ENCODE peak calls at places on chromosomes 7 and 10, in five cellular contexts. One of them, this sample, is unnamed.
A peak's percentile ranks its signal among the peaks of the same experiment; 100 is the strongest.

GRCh38 chr7:116953727-116954442 is 584 bp downstream of the ST7 start:
- DNase-seq in suprapubic skin: peak; percentile 79
- DNase-seq in upper lobe of left lung: peak; percentile 62
- DNase-seq in right lobe of liver: peak; percentile 65
- DNase-seq in body of pancreas: peak; percentile 77
- DNase-seq in this sample: peak; percentile 71

GRCh38 chr7:44665531-44666213 is 59.2 kb downstream of the OGDH start:
- DNase-seq in suprapubic skin: no peak
- DNase-seq in upper lobe of left lung: no peak
- DNase-seq in right lobe of liver: no peak
- DNase-seq in body of pancreas: no peak
- DNase-seq in this sample: peak; percentile 39

GRCh38 chr10:88127766-88128165 is 264.3 kb downstream of the PTEN start:
- DNase-seq in suprapubic skin: no peak
- DNase-seq in upper lobe of left lung: no peak
- DNase-seq in right lobe of liver: no peak
- DNase-seq in body of pancreas: no peak
- DNase-seq in this sample: no peak

GRCh38 chr10:18523025-18523424 is 128.4 kb downstream of the NSUN6 start:
- DNase-seq in suprapubic skin: no peak
- DNase-seq in upper lobe of left lung: no peak
- DNase-seq in right lobe of liver: no peak
- DNase-seq in body of pancreas: no peak
- DNase-seq in this sample: no peak

GRCh38 chr10:61757525-61758397 is 95.0 kb downstream of the CABCOCO1 start:
- DNase-seq in suprapubic skin: no peak
- DNase-seq in upper lobe of left lung: no peak
- DNase-seq in right lobe of liver: no peak
- DNase-seq in body of pancreas: no peak
- DNase-seq in this sample: no peak

GRCh38 chr10:116082211-116082610 is 190.8 kb downstream of the GFRA1 start:
- DNase-seq in suprapubic skin: no peak
- DNase-seq in upper lobe of left lung: no peak
- DNase-seq in right lobe of liver: no peak
- DNase-seq in body of pancreas: no peak
- DNase-seq in this sample: no peak

GRCh38 chr7:5838771-5839170 is 41.8 kb upstream of the OCM start:
- DNase-seq in suprapubic skin: no peak
- DNase-seq in upper lobe of left lung: no peak
- DNase-seq in right lobe of liver: no peak
- DNase-seq in body of pancreas: no peak
- DNase-seq in this sample: no peak

GRCh38 chr7:50491209-50491608 is 41.1 kb upstream of the FIGNL1 start:
- DNase-seq in suprapubic skin: no peak
- DNase-seq in upper lobe of left lung: no peak
- DNase-seq in right lobe of liver: no peak
- DNase-seq in body of pancreas: no peak
- DNase-seq in this sample: no peak

GRCh38 chr7:44408596-44408995 is 81.9 kb downstream of the NUDCD3 start:
- DNase-seq in suprapubic skin: no peak
- DNase-seq in upper lobe of left lung: no peak
- DNase-seq in right lobe of liver: no peak
- DNase-seq in body of pancreas: no peak
- DNase-seq in this sample: no peak

GRCh38 chr7:96321041-96321669 is 743 bp downstream of the SLC25A13 start:
- DNase-seq in suprapubic skin: peak; percentile 93
- DNase-seq in upper lobe of left lung: peak; percentile 91
- DNase-seq in right lobe of liver: peak; percentile 94
- DNase-seq in body of pancreas: peak; percentile 82
- DNase-seq in this sample: peak; percentile 85

GRCh38 chr10:89332718-89333281 is 5.0 kb downstream of the IFIT3 start:
- DNase-seq in suprapubic skin: no peak
- DNase-seq in upper lobe of left lung: no peak
- DNase-seq in right lobe of liver: no peak
- DNase-seq in body of pancreas: no peak
- DNase-seq in this sample: no peak

GRCh38 chr7:130334274-130334673 is 10.3 kb upstream of the CPA5 start:
- DNase-seq in suprapubic skin: no peak
- DNase-seq in upper lobe of left lung: no peak
- DNase-seq in right lobe of liver: no peak
- DNase-seq in body of pancreas: no peak
- DNase-seq in this sample: no peak

GRCh38 chr7:99109108-99110051 is 34.5 kb downstream of the SMURF1 start:
- DNase-seq in suprapubic skin: no peak
- DNase-seq in upper lobe of left lung: no peak
- DNase-seq in right lobe of liver: no peak
- DNase-seq in body of pancreas: no peak
- DNase-seq in this sample: no peak

GRCh38 chr10:80579370-80579769 is 41.7 kb downstream of the SH2D4B start:
- DNase-seq in suprapubic skin: peak; percentile 12
- DNase-seq in upper lobe of left lung: no peak
- DNase-seq in right lobe of liver: no peak
- DNase-seq in body of pancreas: no peak
- DNase-seq in this sample: no peak

GRCh38 chr10:123478112-123478511 is 188.0 kb upstream of the GPR26 start:
- DNase-seq in suprapubic skin: no peak
- DNase-seq in upper lobe of left lung: no peak
- DNase-seq in right lobe of liver: peak; percentile 63
- DNase-seq in body of pancreas: no peak
- DNase-seq in this sample: no peak

GRCh38 chr7:157235357-157236018 is 96.8 kb downstream of the UBE3C start:
- DNase-seq in suprapubic skin: no peak
- DNase-seq in upper lobe of left lung: no peak
- DNase-seq in right lobe of liver: no peak
- DNase-seq in body of pancreas: no peak
- DNase-seq in this sample: no peak
- H3K36me3 ChIP-seq in suprapubic skin: peaks cover 47% of the 10 kb centered on the region
- H3K36me3 ChIP-seq in upper lobe of left lung: peaks cover 6% of the 10 kb centered on the region
- H3K36me3 ChIP-seq in right lobe of liver: no peaks in the 10 kb centered on the region
- H3K36me3 ChIP-seq in body of pancreas: no peaks in the 10 kb centered on the region
- H3K36me3 ChIP-seq in this sample: peaks cover 21% of the 10 kb centered on the region

GRCh38 chr10:112187527-112187926 is 4.0 kb upstream of the GPAM start:
- DNase-seq in suprapubic skin: no peak
- DNase-seq in upper lobe of left lung: no peak
- DNase-seq in right lobe of liver: no peak
- DNase-seq in body of pancreas: no peak
- DNase-seq in this sample: no peak

GRCh38 chr10:112189465-112189864 is 5.9 kb upstream of the GPAM start:
- DNase-seq in suprapubic skin: no peak
- DNase-seq in upper lobe of left lung: no peak
- DNase-seq in right lobe of liver: no peak
- DNase-seq in body of pancreas: no peak
- DNase-seq in this sample: no peak

GRCh38 chr10:112195224-112195623 is 11.7 kb upstream of the GPAM start:
- DNase-seq in suprapubic skin: no peak
- DNase-seq in upper lobe of left lung: no peak
- DNase-seq in right lobe of liver: no peak
- DNase-seq in body of pancreas: no peak
- DNase-seq in this sample: no peak

GRCh38 chr10:112191791-112192190 is 8.2 kb upstream of the GPAM start:
- DNase-seq in suprapubic skin: no peak
- DNase-seq in upper lobe of left lung: no peak
- DNase-seq in right lobe of liver: no peak
- DNase-seq in body of pancreas: no peak
- DNase-seq in this sample: no peak

DNA sequence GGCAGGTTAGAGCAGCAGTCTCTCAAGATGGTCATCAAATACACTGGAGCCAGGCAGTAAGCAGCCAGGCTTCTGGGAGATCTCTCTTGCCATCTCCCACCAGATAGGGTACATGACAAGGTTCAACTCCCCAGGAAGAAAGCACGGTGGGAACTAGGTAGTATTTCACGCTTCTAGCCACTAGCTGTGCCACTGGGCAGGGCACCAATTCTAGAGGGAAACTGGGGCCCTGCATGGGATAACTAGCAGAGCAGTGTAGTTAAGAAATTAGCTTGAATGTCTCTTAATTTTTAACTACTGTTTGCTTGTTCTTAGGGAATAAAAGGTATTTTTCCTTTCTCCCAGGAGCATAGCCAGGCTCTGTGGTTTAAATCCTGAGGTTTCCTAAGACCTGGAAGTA is 7.7 kb upstream of the GPAM start:
- DNase-seq in suprapubic skin: no peak
- DNase-seq in upper lobe of left lung: no peak
- DNase-seq in right lobe of liver: no peak
- DNase-seq in body of pancreas: no peak
- DNase-seq in this sample: no peak
- H3K4me3 ChIP-seq in suprapubic skin: no peak overlapping the region
- H3K4me3 ChIP-seq in upper lobe of left lung: no peak overlapping the region
- H3K4me3 ChIP-seq in right lobe of liver: no peak overlapping the region
- H3K4me3 ChIP-seq in body of pancreas: no peak overlapping the region
- H3K4me3 ChIP-seq in this sample: no peak overlapping the region

GRCh38 chr10:32981760-32982159 is 23.7 kb upstream of the ITGB1 start:
- DNase-seq in suprapubic skin: no peak
- DNase-seq in upper lobe of left lung: no peak
- DNase-seq in right lobe of liver: no peak
- DNase-seq in body of pancreas: peak; percentile 62
- DNase-seq in this sample: no peak
- TF ChIP-seq POLR2A in suprapubic skin: no peak
- TF ChIP-seq POLR2A in upper lobe of left lung: no peak
- TF ChIP-seq POLR2A in right lobe of liver: peak; percentile 90
- TF ChIP-seq POLR2A in body of pancreas: no peak
- TF ChIP-seq POLR2A in this sample: no peak

DNA sequence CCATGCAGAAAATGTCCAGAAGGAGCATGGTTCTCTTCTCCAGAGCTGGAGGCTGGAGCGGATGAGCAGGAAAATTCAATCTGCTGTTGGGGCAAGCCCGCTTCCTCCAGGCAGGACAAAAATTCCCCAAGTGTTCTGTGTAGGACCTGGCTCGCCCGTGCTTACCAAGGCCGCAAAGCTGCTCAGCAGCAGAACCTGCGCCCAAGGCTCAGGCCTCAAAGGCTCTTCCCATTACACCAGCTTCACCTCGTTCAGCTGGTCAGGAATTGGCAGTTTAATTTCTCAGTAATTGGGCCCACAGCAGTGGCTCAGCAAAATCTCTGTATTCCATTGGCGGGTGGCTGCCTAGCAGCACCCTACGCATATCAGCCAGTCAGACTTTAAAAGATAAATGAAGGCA is 5.7 kb downstream of the FZD9 start:
- DNase-seq in suprapubic skin: no peak
- DNase-seq in upper lobe of left lung: no peak
- DNase-seq in right lobe of liver: no peak
- DNase-seq in body of pancreas: no peak
- DNase-seq in this sample: no peak
- H3K36me3 ChIP-seq in suprapubic skin: peaks cover 46% of the 10 kb centered on the region
- H3K36me3 ChIP-seq in upper lobe of left lung: peaks cover 28% of the 10 kb centered on the region
- H3K36me3 ChIP-seq in right lobe of liver: no peaks in the 10 kb centered on the region
- H3K36me3 ChIP-seq in body of pancreas: peaks cover 13% of the 10 kb centered on the region
- H3K36me3 ChIP-seq in this sample: peaks cover 37% of the 10 kb centered on the region

DNA sequence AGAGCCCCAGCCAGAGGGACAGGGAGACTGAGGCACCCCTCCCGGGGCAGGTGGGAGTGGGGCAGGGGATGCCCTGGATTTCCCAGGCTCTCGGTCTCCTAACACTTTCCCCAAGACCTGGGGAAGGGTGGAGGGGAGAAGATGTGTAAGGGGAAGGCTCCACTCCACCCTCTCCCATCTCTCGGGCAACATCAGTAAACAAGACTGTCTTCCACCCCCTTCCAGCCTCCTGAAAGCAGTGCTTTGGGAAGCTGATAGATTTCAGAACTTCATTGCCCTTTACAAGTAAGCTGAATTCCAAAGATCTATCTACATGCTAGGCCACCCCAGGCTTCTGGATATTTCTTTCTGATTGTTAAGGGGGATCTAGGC is 3.7 kb downstream of the FLNC start:
- DNase-seq in suprapubic skin: no peak
- DNase-seq in upper lobe of left lung: no peak
- DNase-seq in right lobe of liver: no peak
- DNase-seq in body of pancreas: no peak
- DNase-seq in this sample: no peak
- H3K4me3 ChIP-seq in suprapubic skin: no peak overlapping the region
- H3K4me3 ChIP-seq in upper lobe of left lung: no peak overlapping the region
- H3K4me3 ChIP-seq in right lobe of liver: no peak overlapping the region
- H3K4me3 ChIP-seq in body of pancreas: no peak overlapping the region
- H3K4me3 ChIP-seq in this sample: no peak overlapping the region

GRCh38 chr7:29565634-29565981 is 2.0 kb downstream of the PRR15 start:
- DNase-seq in suprapubic skin: no peak
- DNase-seq in upper lobe of left lung: no peak
- DNase-seq in right lobe of liver: no peak
- DNase-seq in body of pancreas: no peak
- DNase-seq in this sample: no peak

GRCh38 chr7:29565186-29565540 is 1.5 kb downstream of the PRR15 start:
- DNase-seq in suprapubic skin: no peak
- DNase-seq in upper lobe of left lung: no peak
- DNase-seq in right lobe of liver: no peak
- DNase-seq in body of pancreas: no peak
- DNase-seq in this sample: no peak

GRCh38 chr7:29563590-29564454 is at the start of gene PRR15:
- DNase-seq in suprapubic skin: no peak
- DNase-seq in upper lobe of left lung: peak; percentile 71
- DNase-seq in right lobe of liver: peak; percentile 64
- DNase-seq in body of pancreas: peak; percentile 86
- DNase-seq in this sample: peak; percentile 68

GRCh38 chr7:29565982-29566746 is 2.5 kb downstream of the PRR15 start:
- DNase-seq in suprapubic skin: no peak
- DNase-seq in upper lobe of left lung: no peak
- DNase-seq in right lobe of liver: peak; percentile 55
- DNase-seq in body of pancreas: no peak
- DNase-seq in this sample: no peak

DNA sequence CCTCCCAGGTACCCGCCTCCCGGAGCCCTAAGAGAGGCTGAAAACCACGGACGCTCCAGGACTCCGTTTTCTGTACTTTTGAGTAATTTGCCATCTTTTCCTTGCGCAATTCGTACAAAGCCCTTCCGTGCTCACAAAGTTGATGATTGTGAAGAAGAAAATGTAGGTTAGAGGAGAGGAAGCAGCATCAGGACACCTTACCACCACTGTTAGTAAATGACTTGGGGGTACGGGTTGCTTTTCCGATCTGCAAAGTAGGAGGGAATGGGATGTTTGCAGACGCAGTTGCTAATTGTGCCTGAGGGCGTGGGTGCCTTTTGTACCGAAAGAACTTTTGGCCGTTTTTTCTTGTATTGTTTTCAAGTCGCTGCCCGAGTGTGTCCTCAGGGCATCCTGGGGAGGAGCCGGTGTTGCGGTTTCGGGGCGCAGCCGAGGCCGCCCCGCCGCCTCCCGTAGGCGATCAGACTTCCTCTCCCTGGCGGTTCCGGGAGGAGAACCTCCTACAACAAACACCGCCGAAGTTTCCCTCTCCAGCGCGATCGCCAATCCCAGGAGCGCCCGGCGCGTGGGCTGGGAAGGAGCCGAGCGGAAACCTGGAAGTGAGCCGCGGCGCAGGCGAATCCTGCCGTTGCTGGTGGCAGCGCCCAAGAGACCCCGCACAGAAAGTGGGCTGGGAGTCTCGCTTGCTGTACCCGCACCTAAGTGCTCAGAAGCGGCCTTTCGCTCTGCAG is 985 bp downstream of the PRR15 start:
- DNase-seq in suprapubic skin: no peak
- DNase-seq in upper lobe of left lung: peak; percentile 26
- DNase-seq in right lobe of liver: peak; percentile 61
- DNase-seq in body of pancreas: peak; percentile 59
- DNase-seq in this sample: peak; percentile 40
- TF ChIP-seq POLR2A in suprapubic skin: no peak
- TF ChIP-seq POLR2A in upper lobe of left lung: no peak
- TF ChIP-seq POLR2A in right lobe of liver: no peak
- TF ChIP-seq POLR2A in body of pancreas: no peak
- TF ChIP-seq POLR2A in this sample: no peak

This sample was measured in thyroid gland.